ENCODE peak calls at places on chromosomes 7 and 10, in five cellular contexts. W is astrocyte, U is GM12878, S is mesendoderm, A is adrenal gland. P is an unnamed sample.

GRCh38 chr7:106017657-106018056 is 54.6 kb downstream of the CDHR3 start:
- DNase-seq in S (no peak), W (no peak), A (no peak), U (no peak), P (no peak)

GRCh38 chr7:139033346-139034114 is 2.3 kb downstream of the ZC3HAV1L start:
- DNase-seq in S (no peak), U (no peak), W (no peak), A (no peak), P (no peak)

GRCh38 chr10:6068006-6068405 is 5.8 kb upstream of the IL2RA start:
- DNase-seq in W (no peak), A (no peak), U (no peak), S (no peak), P (no peak)

GRCh38 chr7:87370660-87371180 is 25.3 kb downstream of the CROT start:
- DNase-seq in W (peak; percentile 29), S (no peak), A (no peak), U (no peak), P (no peak)

GRCh38 chr7:100793806-100794660 is 33.3 kb downstream of the EPHB4 start:
- DNase-seq in A (no peak), U (no peak), W (peak; percentile 12), S (peak; percentile 66), P (no peak)

GRCh38 chr10:93757766-93758509 is at the start of gene LGI1:
- DNase-seq in S (peak; percentile 50), W (no peak), U (no peak), A (no peak), P (no peak)

GRCh38 chr7:139635521-139636240 is 112.2 kb downstream of the CLEC2L start:
- DNase-seq in A (no peak), S (no peak), W (no peak), U (no peak), P (no peak)

GRCh38 chr7:91034459-91035368 is 229.5 kb upstream of the FZD1 start:
- DNase-seq in U (no peak), A (peak; percentile 64), W (no peak), S (peak; percentile 57), P (no peak)

GRCh38 chr10:75035975-75036708 is 75.3 kb upstream of the SAMD8 start:
- DNase-seq in W (peak; percentile 51), A (peak; percentile 13), S (no peak), U (no peak), P (peak; percentile 34)

GRCh38 chr10:43278216-43278615 is 11.4 kb upstream of the RASGEF1A start:
- DNase-seq in S (peak; percentile 27), A (no peak), U (no peak), W (no peak), P (no peak)

GRCh38 chr7:111853231-111853990 is 291.1 kb upstream of the IMMP2L start:
- DNase-seq in U (no peak), W (no peak), A (no peak), S (no peak), P (no peak)

GRCh38 chr7:132249591-132249971 is 326.7 kb downstream of the PLXNA4 start:
- DNase-seq in W (no peak), A (no peak), S (peak; percentile 83), U (no peak), P (no peak)

GRCh38 chr7:135924302-135924701 is 52.9 kb downstream of the MTPN start:
- DNase-seq in W (no peak), U (no peak), S (no peak), A (no peak), P (no peak)

GRCh38 chr7:17781491-17782215 is 158.6 kb downstream of the SNX13 start:
- DNase-seq in U (no peak), S (no peak), A (no peak), W (peak; percentile 98), P (no peak)

GRCh38 chr10:73110345-73110849 is at the start of gene NUDT13:
- DNase-seq in S (peak; percentile 90), W (peak; percentile 66), U (peak; percentile 83), A (peak; percentile 80), P (peak; percentile 52)

GRCh38 chr7:20402297-20403230 is 71.9 kb downstream of the ITGB8 start:
- DNase-seq in S (no peak), W (no peak), U (no peak), A (no peak), P (no peak)

GRCh38 chr7:24724451-24725190 is 32.6 kb downstream of the GSDME start:
- DNase-seq in A (peak; percentile 6), W (no peak), U (no peak), S (no peak), P (no peak)

GRCh38 chr7:111741811-111742240 is 179.5 kb upstream of the IMMP2L start:
- DNase-seq in S (peak; percentile 83), A (peak; percentile 52), U (peak; percentile 31), W (peak; percentile 47), P (peak; percentile 57)

GRCh38 chr10:100374137-100374655 is 27.2 kb downstream of the SCD start:
- DNase-seq in S (peak; percentile 93), U (no peak), W (no peak), A (no peak), P (no peak)

GRCh38 chr10:88707429-88708110 is 1.5 kb downstream of the LIPK start:
- DNase-seq in W (peak; percentile 87), U (no peak), S (peak; percentile 35), A (no peak), P (no peak)

GRCh38 chr7:114048386-114049235 is 129.8 kb upstream of the PPP1R3A start:
- DNase-seq in S (no peak), A (no peak), U (no peak), W (peak; percentile 22), P (no peak)

GRCh38 chr10:104580774-104581675 is 60.1 kb upstream of the SORCS3 start:
- DNase-seq in U (peak; percentile 1), A (peak; percentile 87), S (peak; percentile 80), W (peak; percentile 25), P (peak; percentile 16)

GRCh38 chr7:98112077-98112476 is 5.4 kb downstream of the LMTK2 start:
- DNase-seq in S (no peak), A (no peak), U (no peak), W (no peak), P (no peak)

GRCh38 chr7:105097619-105098018 is 83.6 kb downstream of the KMT2E start:
- DNase-seq in U (no peak), S (no peak), A (no peak), W (peak; percentile 77), P (no peak)

GRCh38 chr7:123054357-123055133 is 59.0 kb upstream of the TAS2R16 start:
- DNase-seq in A (no peak), U (no peak), W (no peak), S (peak; percentile 77), P (no peak)

GRCh38 chr10:106615081-106615480 is 549.4 kb downstream of the SORCS1 start:
- DNase-seq in U (no peak), W (peak; percentile 59), S (peak; percentile 96), A (no peak), P (no peak)

GRCh38 chr7:41810258-41810576 is 107.3 kb upstream of the INHBA start:
- DNase-seq in S (no peak), W (no peak), A (no peak), U (peak; percentile 84), P (peak; percentile 30)

GRCh38 chr10:17836917-17837316 is 27.8 kb downstream of the MRC1 start:
- DNase-seq in W (peak; percentile 75), A (peak; percentile 43), U (no peak), S (peak; percentile 97), P (no peak)
- H3K4me3 ChIP-seq in W (peak overlapping the region; percentile 40), A (no peak overlapping the region), U (no peak overlapping the region), S (no peak overlapping the region), P (no peak overlapping the region)

DNA sequence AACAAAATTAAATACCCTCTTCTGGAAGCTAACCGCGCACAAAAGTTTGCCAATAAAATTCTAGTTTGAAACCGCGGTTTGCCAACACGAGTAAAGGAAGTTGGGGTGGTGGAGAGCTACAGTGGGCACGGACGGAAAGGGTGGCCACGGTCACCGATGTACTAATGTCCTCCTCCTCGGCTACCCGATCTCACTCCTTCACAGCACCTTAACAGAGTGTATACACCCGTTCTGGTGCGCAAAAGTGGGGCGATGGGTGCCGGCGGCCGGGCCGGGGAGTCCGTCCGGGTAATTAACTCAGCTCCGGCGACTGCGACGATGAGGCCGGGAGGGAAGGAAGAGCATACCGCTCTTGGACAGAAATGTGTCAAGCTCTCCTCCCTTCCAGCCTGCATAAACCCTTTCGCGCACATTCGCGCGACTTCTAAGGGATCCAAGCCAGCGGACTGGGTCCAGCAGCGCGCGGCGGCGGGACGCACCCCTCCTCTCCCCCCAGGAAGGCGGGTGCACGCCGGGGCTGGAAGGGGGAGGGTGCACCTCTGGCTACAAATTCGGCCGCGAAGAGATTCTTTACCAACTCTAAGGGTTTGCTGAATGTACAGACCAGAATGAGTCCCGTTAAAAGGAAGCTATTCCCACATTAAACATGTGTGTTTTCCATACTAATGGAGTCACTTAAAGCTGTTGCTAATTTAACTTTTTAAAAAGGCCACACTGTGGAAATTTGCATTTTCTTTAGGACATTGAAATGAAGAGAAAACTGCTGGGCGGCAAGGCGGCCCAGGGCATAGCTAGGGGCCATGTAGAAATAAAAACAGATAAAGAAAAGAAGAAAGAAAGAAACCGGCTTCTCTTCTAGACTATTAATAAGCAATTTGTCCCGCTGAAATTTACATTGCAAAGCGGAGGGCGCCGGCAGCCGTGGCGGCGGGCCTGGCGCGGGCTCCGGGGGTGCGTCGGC is 6.6 kb upstream of the EBF3 start:
- DNase-seq in W (no peak), S (no peak), A (no peak), U (no peak), P (no peak)
- H3K4me3 ChIP-seq in W (no peak overlapping the region), S (no peak overlapping the region), A (no peak overlapping the region), U (no peak overlapping the region), P (no peak overlapping the region)

DNA sequence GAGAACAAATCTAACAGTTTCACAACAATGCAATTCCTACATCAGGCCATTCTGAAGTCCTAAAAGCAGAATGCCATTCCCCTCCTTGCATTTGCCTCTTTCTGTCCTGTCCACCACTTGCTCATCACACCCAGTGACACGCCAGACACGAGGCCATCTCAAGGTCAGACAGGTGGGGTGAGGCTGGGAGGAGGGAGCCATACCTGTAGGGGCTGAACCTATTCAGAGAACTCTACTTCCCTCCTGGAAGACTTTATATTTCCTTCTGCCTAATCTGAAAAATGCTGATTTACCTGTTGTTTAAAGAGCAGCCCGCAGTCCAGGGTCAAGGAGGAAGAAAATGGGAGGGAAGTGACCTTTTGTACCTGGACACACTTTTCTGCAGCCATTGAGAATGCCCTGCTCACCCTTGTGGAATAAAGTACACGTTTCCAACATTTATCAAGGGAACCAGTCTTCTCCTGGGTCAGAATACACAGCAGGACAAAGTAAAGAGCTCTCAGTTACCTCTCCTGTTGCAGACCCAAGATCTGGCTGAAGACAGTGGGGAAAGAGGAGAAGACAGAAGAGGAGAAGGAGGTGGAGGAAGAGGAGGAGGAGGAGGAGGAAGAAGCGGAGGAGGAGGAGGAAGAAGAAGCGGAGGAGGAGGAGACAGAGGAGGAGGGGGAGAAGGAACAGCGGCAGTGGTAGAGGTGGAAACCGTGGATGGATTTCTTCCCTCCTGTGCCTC is 1.1 kb upstream of the BLNK start:
- DNase-seq in A (no peak), U (no peak), S (no peak), W (no peak), P (no peak)
- H3K4me3 ChIP-seq in A (no peak overlapping the region), U (peak overlapping the region; percentile 89), S (no peak overlapping the region), W (no peak overlapping the region), P (peak overlapping the region; percentile 83)

DNA sequence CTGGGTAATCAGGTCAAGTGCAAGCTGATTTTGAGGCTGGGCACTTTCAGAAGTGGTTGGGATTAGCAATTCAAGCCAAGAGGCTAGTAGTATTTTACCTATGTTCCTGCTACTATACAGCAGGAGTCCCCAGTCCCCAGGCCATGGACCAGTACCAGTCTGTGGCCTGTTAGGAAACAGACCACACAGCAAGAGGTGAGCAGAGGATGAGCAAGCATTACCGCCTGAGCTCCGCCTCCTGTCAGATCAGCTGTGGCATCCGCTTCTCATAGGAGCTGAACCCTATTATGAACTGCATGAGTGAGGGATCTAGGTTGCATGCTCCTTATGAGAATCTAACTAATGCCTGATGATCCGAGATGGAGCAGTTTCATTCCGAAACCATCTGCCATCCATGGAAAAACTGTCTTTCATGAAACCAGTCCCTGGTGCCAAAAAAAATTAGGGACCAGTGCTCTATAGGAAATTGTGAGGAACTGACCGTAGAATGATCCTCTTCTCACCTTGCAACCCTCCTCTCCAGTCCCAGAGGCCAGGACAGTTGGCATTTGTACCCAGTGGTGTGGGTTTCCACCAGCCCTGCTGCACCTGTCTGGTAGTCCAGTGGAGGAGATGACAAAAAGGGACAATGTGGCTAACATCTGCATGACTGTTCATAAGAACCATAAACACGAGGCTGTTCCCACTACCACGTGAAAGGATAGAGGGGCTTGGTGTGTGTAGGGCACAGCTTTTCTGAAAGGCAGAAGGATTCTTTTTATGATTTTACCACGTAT is 172.5 kb downstream of the KIAA1217 start:
- DNase-seq in S (no peak), U (no peak), A (no peak), W (no peak), P (no peak)
- H3K4me3 ChIP-seq in S (no peak overlapping the region), U (no peak overlapping the region), A (no peak overlapping the region), W (no peak overlapping the region), P (no peak overlapping the region)